ENCODE peak calls at places on chromosomes 13 and 19, in five cellular contexts. E, D, V, P and A are unnamed samples.
A peak's percentile ranks its signal among the peaks of the same experiment; 100 is the strongest.

GRCh38 chr13:79382545-79383275 is 23.3 kb downstream of the RBM26 start:
- DNase-seq in E (no peak), D (no peak), V (no peak), P (no peak), A (no peak)

GRCh38 chr19:42176649-42176989 is 40.9 kb downstream of the DEDD2 start:
- DNase-seq in E (no peak), D (no peak), V (no peak), P (no peak), A (no peak)

GRCh38 chr13:76980075-76980718 is 11.7 kb upstream of the CLN5 start:
- DNase-seq in E (peak; percentile 81), D (peak; percentile 71), V (peak; percentile 82), P (peak; percentile 69), A (peak; percentile 60)

GRCh38 chr13:59016250-59016649 is 1147.5 kb downstream of the DIAPH3 start:
- DNase-seq in E (no peak), D (no peak), V (no peak), P (no peak), A (no peak)

GRCh38 chr19:42352216-42352892 is 26.9 kb downstream of the MEGF8 start:
- DNase-seq in E (no peak), D (no peak), V (no peak), P (no peak), A (no peak)

GRCh38 chr13:44433863-44434262 is 60.2 kb downstream of the SERP2 start:
- DNase-seq in E (no peak), D (no peak), V (no peak), P (no peak), A (no peak)

GRCh38 chr19:41097302-41097701 is 9.1 kb downstream of the CYP2A13 start:
- DNase-seq in E (no peak), D (no peak), V (no peak), P (no peak), A (no peak)

GRCh38 chr19:16085115-16085514 is 8.8 kb downstream of the TPM4 start:
- DNase-seq in E (no peak), D (no peak), V (no peak), P (no peak), A (no peak)

GRCh38 chr13:56861472-56861871 is 279.2 kb upstream of the PRR20A start:
- DNase-seq in E (no peak), D (no peak), V (no peak), P (no peak), A (no peak)

GRCh38 chr13:32228330-32229041 is 86.7 kb downstream of the ZAR1L start:
- DNase-seq in E (no peak), D (no peak), V (no peak), P (no peak), A (peak; percentile 36)

GRCh38 chr13:32986552-32986951 is 29.7 kb upstream of the KL start:
- DNase-seq in E (no peak), D (no peak), V (no peak), P (no peak), A (no peak)

GRCh38 chr19:11736696-11737095 is 2.0 kb downstream of the ZNF823 start:
- DNase-seq in E (peak; percentile 28), D (peak; percentile 63), V (no peak), P (no peak), A (peak; percentile 46)

GRCh38 chr13:45333973-45334922 is 6.7 kb downstream of the TPT1 start:
- DNase-seq in E (no peak), D (no peak), V (no peak), P (no peak), A (peak; percentile 56)

GRCh38 chr19:45778010-45778671 is 4.1 kb downstream of the DMPK start:
- DNase-seq in E (no peak), D (no peak), V (peak; percentile 52), P (no peak), A (no peak)

GRCh38 chr19:45780448-45781281 is 1.6 kb downstream of the DMPK start:
- DNase-seq in E (no peak), D (no peak), V (peak; percentile 40), P (no peak), A (peak; percentile 21)

GRCh38 chr19:45780146-45780447 is 2.2 kb downstream of the DMPK start:
- DNase-seq in E (no peak), D (no peak), V (no peak), P (no peak), A (no peak)

GRCh38 chr19:45777395-45777961 is 4.8 kb downstream of the DMPK start:
- DNase-seq in E (no peak), D (no peak), V (peak; percentile 41), P (no peak), A (no peak)

DNA sequence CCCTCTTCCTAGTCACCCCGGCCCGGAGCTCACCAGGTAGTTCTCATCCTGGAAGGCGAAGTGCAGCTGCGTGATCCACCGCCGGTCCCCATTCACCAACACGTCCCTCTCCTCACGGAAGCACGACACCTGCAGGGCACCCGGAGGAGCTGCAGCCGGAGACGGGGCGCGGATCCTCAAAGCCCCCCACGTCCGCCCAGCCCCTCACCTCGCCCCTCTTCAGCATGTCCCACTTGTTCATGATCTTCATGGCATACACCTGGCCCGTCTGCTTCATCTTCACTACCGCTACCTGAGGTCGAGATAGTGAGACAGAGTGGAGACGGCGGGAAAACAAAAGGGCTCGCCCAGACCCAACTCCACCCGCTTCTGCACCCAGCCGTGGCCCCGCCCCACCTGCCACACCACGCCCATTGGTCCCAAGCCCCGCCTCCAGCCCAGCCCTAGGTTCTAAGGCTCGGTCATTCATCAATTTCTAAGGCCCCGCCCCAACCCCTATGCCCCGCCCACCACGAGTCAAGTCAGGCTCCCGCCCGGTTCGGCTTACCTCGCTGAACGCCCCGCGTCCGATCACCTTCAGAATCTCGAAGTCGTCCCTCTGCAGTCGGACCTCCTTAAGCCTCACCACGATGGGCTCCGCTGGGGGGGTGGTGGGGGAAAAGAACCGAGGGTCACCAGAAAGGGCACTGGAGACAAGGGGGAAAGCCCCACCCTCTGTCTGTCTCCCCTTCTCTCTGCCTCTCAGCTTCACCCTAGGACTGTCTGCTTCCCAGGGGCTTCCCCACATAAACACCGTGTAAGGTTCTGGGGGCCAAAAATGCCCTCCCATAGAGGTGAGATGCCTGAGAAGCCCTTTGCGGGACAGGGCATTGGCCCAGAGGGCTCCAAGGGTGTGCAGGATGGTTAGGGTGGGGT is 2.8 kb downstream of the DMPK start:
- DNase-seq in E (peak; percentile 93), D (peak; percentile 76), V (peak; percentile 95), P (peak; percentile 92), A (peak; percentile 55)
- TF ChIP-seq CTCF in E (peak; percentile 21), D (peak; percentile 26), V (peak; percentile 49), P (peak; percentile 38), A (peak; percentile 32)

GRCh38 chr19:4534836-4535658 is at the start of gene PLIN5:
- DNase-seq in E (peak; percentile 88), D (peak; percentile 66), V (peak; percentile 98), P (peak; percentile 74), A (peak; percentile 31)
- H3K4me3 ChIP-seq in E (no peak within 1 kb of the TSS), D (peak within 1 kb of the TSS; percentile 48), V (peak within 1 kb of the TSS; percentile 34), P (peak within 1 kb of the TSS; percentile 42), A (peak within 1 kb of the TSS; percentile 27)

DNA sequence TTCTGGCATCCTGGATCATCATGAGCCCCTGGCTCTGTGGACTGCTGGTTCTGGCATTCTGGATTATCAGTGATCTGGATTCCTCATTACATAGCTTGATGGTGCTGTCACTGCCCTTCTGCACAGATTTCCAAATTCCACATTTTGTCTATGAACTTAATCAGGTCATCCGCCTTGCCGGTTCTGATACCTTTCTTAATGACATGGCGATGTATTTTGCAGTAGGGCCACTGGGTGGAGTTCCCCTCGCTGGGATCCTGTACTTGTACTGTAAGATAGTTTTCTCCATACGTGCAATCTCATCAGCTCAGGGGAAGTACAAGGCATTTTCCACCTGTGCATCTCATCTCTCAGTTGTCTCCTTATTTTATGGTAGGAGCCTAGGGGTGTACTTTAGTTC is 24.4 kb upstream of the OR7C2 start:
- DNase-seq in E (no peak), D (no peak), V (no peak), P (no peak), A (no peak)
- TF ChIP-seq CTCF in E (no peak), D (no peak), V (no peak), P (no peak), A (no peak)

DNA sequence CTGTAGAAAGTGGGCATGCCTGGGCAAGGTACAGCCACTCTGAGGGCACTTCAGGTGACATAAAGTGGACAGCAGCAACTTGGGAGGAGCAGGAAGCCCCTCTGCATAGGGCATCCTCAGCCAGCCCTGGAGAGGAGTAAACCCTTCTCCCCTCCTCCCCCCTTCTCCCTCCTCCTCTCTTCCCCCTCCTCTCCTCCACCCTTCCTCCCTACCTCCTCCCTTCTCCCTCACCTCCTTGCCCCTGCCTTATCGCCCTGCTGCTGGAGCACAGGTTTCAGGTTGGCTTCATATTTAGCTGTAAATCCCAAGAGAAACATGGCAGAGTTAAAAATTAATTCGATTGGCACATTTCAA is 30.5 kb upstream of the ATP12A start:
- DNase-seq in E (no peak), D (no peak), V (no peak), P (no peak), A (no peak)
- H3K4me3 ChIP-seq in E (no peak overlapping the region), D (no peak overlapping the region), V (no peak overlapping the region), P (no peak overlapping the region), A (no peak overlapping the region)

GRCh38 chr19:49448432-49448786 is 3.2 kb downstream of the PIH1D1 start:
- DNase-seq in E (no peak), D (no peak), V (no peak), P (no peak), A (no peak)

GRCh38 chr19:49450405-49450804 is 1.2 kb downstream of the PIH1D1 start:
- DNase-seq in E (no peak), D (no peak), V (no peak), P (no peak), A (no peak)

GRCh38 chr19:49453013-49453756 is at the start of gene ALDH16A1:
- DNase-seq in E (peak; percentile 98), D (peak; percentile 98), V (peak; percentile 97), P (peak; percentile 98), A (peak; percentile 98)

GRCh38 chr19:49453757-49454248 is 778 bp downstream of the ALDH16A1 start:
- DNase-seq in E (no peak), D (no peak), V (no peak), P (no peak), A (no peak)

GRCh38 chr19:49451430-49452181 is at the start of gene PIH1D1:
- DNase-seq in E (peak; percentile 98), D (peak; percentile 99), V (peak; percentile 95), P (peak; percentile 96), A (peak; percentile 99)
- TF ChIP-seq CTCF in E (no peak), D (no peak), V (no peak), P (no peak), A (peak; percentile 28)

DNA sequence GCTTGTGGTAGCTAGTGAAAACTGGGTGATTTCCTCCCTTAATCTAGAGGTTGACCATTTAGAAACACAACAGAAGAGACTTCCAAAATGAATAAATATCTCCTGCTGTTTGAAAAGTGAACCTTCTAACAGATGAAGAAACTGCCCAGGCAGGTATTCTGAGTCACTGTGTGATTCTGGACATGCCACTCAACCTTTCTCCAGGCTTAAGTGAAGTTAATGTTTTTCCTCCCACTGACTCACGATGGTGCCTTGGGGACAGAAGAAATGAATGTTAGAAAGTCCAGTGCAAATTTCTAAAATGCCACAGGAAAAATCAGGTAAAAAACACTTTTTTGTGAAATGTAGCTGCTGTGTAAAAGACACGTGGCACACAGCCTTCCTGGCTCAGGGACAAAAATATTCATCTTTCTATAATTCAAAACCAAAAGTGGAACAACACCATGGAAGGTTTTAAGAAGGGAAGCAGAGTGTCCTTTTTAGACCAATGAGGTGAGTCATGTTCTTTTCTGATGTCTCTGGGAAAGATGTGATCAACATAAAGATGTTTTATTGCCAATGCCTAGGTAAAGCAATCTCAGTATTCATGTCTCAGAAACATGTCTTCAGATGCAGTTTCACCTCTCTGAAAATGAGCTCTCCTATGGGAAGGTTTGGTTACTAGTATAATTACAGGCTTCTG is 9.1 kb downstream of the UBE2L5 start:
- DNase-seq in E (no peak), D (no peak), V (no peak), P (no peak), A (no peak)
- H3K4me3 ChIP-seq in E (no peak overlapping the region), D (no peak overlapping the region), V (no peak overlapping the region), P (no peak overlapping the region), A (no peak overlapping the region)